ENCODE peak calls at places on chromosomes 1 and 21, in nine cellular contexts. K is astrocyte of the spinal cord, G is LNCaP clone FGC, C is NB4, L is GM12865, R is GM06990, B is fibroblast of the aortic adventitia, F is HFFc6, N is GM23338. S is an unnamed sample.

GRCh38 chr1:26833432-26834405 is 7.2 kb downstream of the ZDHHC18 start:
- DNase-seq in R (peak), B (no peak), C (peak), F (no peak), K (no peak), G (no peak), N (no peak), L (peak), S (peak)

GRCh38 chr1:185646202-185646683 is 87.9 kb upstream of the HMCN1 start:
- DNase-seq in G (peak), F (peak), N (peak), K (peak), R (no peak), B (peak), C (no peak), L (no peak), S (no peak)

GRCh38 chr1:59083946-59084865 is 212.7 kb upstream of the FGGY start:
- DNase-seq in R (no peak), F (no peak), N (peak), B (peak), L (peak), C (no peak), G (no peak), K (peak), S (no peak)

GRCh38 chr1:151990856-151991198 is 2.8 kb downstream of the S100A10 start:
- DNase-seq in N (no peak), L (no peak), F (peak), R (no peak), C (no peak), B (peak), K (peak), G (peak), S (no peak)

GRCh38 chr21:32391755-32392154 is 1.1 kb downstream of the URB1 start:
- DNase-seq in B (no peak), N (no peak), L (no peak), C (no peak), K (no peak), F (no peak), G (no peak), R (no peak), S (no peak)

GRCh38 chr1:209505044-209505443 is 78.5 kb upstream of the CAMK1G start:
- DNase-seq in B (no peak), R (no peak), L (no peak), F (peak), C (no peak), G (no peak), N (no peak), K (no peak), S (no peak)

GRCh38 chr1:57040831-57041230 is 75.0 kb upstream of the C8B start:
- DNase-seq in F (no peak), K (no peak), L (no peak), C (no peak), B (no peak), R (no peak), N (no peak), G (no peak), S (no peak)

GRCh38 chr1:230128569-230129269 is 61.7 kb downstream of the GALNT2 start:
- DNase-seq in L (no peak), N (no peak), F (no peak), R (no peak), G (no peak), K (no peak), C (no peak), B (no peak), S (no peak)

GRCh38 chr1:223553957-223554356 is 111.5 kb downstream of the CAPN8 start:
- DNase-seq in F (no peak), R (no peak), L (no peak), G (no peak), N (no peak), K (no peak), B (no peak), C (no peak), S (no peak)

GRCh38 chr1:223558512-223558911 is 107.0 kb downstream of the CAPN8 start:
- DNase-seq in K (no peak), L (no peak), R (no peak), G (no peak), F (no peak), C (no peak), B (no peak), N (no peak), S (no peak)

GRCh38 chr1:223557125-223557465 is 108.4 kb downstream of the CAPN8 start:
- DNase-seq in C (no peak), R (no peak), K (no peak), B (no peak), G (no peak), L (no peak), N (no peak), F (no peak), S (no peak)

GRCh38 chr1:223551610-223552009 is 113.9 kb downstream of the CAPN8 start:
- DNase-seq in N (no peak), R (no peak), G (no peak), B (no peak), L (no peak), C (no peak), K (no peak), F (no peak), S (no peak)

GRCh38 chr1:223556414-223557124 is 108.9 kb downstream of the CAPN8 start:
- DNase-seq in K (peak), F (peak), G (no peak), C (peak), B (peak), R (peak), N (peak), L (peak), S (peak)
- TF ChIP-seq CTCF in K (peak), F (peak), G (peak), C (peak), B (peak), R (peak), N (peak), L (peak), S (peak)

GRCh38 chr1:240967070-240967724 is 355.2 kb upstream of the GREM2 start:
- DNase-seq in G (no peak), C (peak), F (peak), R (no peak), B (peak), L (no peak), K (peak), N (peak), S (no peak)
- TF ChIP-seq CTCF in G (peak), C (no peak), F (peak), R (no peak), B (peak), L (no peak), K (peak), N (peak), S (no peak)

DNA sequence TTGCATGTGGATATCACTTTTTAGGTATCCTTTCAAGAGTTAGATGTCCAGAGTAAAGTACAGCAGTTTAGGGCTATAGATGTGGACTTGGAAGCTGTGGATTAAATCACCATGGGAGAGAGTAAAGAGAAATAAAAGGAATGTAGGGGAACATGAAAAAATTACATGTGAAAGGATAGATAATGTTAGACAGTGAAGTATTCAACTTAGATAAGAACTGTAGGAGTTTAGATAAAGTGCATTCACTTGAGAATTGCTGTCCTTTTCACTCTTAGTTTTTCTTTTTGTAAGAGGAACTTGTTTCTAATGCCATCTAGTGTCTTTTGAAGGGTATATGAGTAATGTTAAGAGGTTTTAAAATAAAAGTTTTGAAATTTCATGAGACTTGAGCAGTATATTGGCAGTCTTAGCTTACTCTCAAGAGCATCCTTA is 40.1 kb downstream of the MAST2 start:
- DNase-seq in B (peak), F (no peak), R (no peak), K (peak), C (peak), N (no peak), G (no peak), L (peak), S (peak)
- TF ChIP-seq CTCF in B (peak), F (peak), R (peak), K (peak), C (no peak), N (no peak), G (peak), L (peak), S (no peak)

GRCh38 chr1:8191474-8191873 is 126.4 kb upstream of the SLC45A1 start:
- DNase-seq in C (no peak), N (peak), F (no peak), R (no peak), G (no peak), K (no peak), L (no peak), B (no peak), S (no peak)

GRCh38 chr1:8198522-8198921 is 119.4 kb upstream of the SLC45A1 start:
- DNase-seq in F (no peak), N (no peak), L (no peak), C (no peak), K (no peak), G (no peak), B (no peak), R (no peak), S (no peak)

GRCh38 chr1:8197493-8198282 is 120.2 kb upstream of the SLC45A1 start:
- DNase-seq in B (peak), C (no peak), L (no peak), R (no peak), G (no peak), K (peak), F (peak), N (no peak), S (no peak)

GRCh38 chr1:8193840-8194406 is 124.0 kb upstream of the SLC45A1 start:
- DNase-seq in K (no peak), N (no peak), F (no peak), B (no peak), G (no peak), C (no peak), R (no peak), L (no peak), S (no peak)

DNA sequence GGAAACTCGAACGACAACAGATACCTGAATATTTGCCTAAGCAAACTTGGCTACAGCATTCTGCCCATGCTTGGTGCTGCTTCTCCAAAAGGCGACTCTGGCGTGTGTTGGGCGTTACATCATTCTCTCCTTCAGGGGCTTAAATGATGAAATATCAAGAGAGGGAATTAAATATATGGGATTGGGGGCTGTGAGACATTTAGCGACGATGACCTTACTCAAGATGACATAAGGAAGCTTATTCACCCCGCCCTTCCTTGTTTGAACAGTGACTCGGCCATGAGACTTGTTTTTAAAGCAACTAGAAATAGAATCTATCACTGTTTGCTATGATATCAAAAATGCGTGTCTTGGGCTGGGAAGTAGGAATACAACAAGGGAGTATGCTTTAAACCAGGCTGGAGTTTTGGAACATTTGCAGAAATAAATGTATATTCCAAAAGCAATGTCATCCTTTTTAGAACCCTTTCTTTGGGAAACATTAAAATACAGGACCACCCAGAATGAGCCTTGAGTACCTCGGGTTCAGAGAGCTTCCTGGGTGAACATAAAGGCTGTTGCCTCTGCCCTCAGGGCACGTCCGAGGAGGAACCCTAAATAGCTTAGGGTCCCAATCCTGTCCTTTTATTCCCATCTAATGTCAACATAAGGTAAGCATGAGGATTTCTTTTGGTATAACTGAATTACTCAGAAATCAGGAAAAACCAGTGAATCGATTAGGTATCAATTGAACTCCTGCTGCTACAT is 123.3 kb upstream of the SLC45A1 start:
- DNase-seq in B (peak), L (no peak), G (no peak), R (no peak), K (peak), N (no peak), F (no peak), C (no peak), S (no peak)
- TF ChIP-seq CTCF in B (no peak), L (no peak), G (no peak), R (no peak), K (no peak), N (no peak), F (no peak), C (no peak), S (no peak)

DNA sequence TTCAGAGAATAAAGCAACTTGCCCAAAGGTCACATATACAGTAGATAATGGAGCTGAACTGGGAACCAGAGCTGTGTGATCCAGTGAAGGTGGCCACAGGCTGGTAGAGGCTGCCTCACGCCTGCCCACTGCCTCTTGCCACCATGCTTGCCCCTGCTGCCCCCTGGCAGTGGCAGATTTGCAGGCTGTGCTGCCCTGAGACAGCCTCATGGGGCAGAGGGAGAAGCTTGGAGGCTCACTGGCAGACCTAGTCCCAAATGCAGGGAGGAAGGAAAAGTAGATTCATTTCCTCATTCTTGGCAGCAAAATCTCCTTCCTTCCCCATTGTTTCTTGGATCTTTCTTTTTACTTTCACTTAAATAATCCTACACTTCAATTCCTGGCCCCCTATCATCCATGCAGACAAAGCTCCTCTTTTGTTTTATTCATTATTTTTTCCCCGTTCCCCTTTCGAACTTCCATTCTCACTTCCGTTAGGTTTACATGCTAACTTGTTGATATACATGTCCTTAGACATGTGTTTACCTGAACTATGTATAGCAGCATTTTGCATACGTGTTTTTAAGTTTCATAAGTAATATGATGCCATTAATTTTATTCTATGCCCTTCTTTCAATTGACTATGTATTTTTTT is 66.9 kb upstream of the LYST start:
- DNase-seq in B (no peak), R (no peak), K (no peak), G (no peak), L (no peak), C (peak), N (no peak), F (no peak), S (no peak)
- TF ChIP-seq CTCF in B (no peak), R (peak), K (no peak), G (no peak), L (no peak), C (peak), N (no peak), F (peak), S (no peak)

GRCh38 chr1:200133123-200133522 is 105.6 kb downstream of the NR5A2 start:
- DNase-seq in G (no peak), K (no peak), R (no peak), N (no peak), F (no peak), B (no peak), C (no peak), L (no peak), S (no peak)

GRCh38 chr1:200130552-200130951 is 103.0 kb downstream of the NR5A2 start:
- DNase-seq in G (peak), B (peak), N (no peak), R (no peak), K (no peak), L (no peak), C (peak), F (no peak), S (no peak)

GRCh38 chr1:200129480-200129879 is 102.0 kb downstream of the NR5A2 start:
- DNase-seq in C (no peak), N (peak), L (peak), F (no peak), K (no peak), G (no peak), B (no peak), R (no peak), S (peak)

GRCh38 chr1:200134116-200134515 is 106.6 kb downstream of the NR5A2 start:
- DNase-seq in K (no peak), G (no peak), F (no peak), R (no peak), N (no peak), L (no peak), B (no peak), C (no peak), S (no peak)

GRCh38 chr1:200131551-200132125 is 104.1 kb downstream of the NR5A2 start:
- DNase-seq in F (peak), L (no peak), K (peak), B (peak), N (no peak), C (peak), G (no peak), R (no peak), S (no peak)
- TF ChIP-seq CTCF in F (peak), L (no peak), K (no peak), B (no peak), N (no peak), C (no peak), G (peak), R (no peak), S (no peak)

S was measured in GM20000.